ENCODE peak calls at places on chromosomes 1 and 21, in six cellular contexts. X is mesendoderm, T is body of pancreas, L is NCI-H748 treated with DMSO at 0.1 percent for 48 hours, N is smooth muscle cell of the brain vasculature, Y is KG1. I is an unnamed sample.

GRCh38 chr1:206464456-206464964 is 5.8 kb upstream of the IKBKE start:
- DNase-seq in X (no peak), T (no peak), L (no peak), N (no peak), Y (no peak), I (no peak)

GRCh38 chr1:117860906-117861610 is 68.4 kb downstream of the GDAP2 start:
- DNase-seq in X (no peak), T (no peak), L (no peak), N (no peak), Y (no peak), I (no peak)

GRCh38 chr1:200659269-200659668 is 10.4 kb downstream of the DDX59 start:
- DNase-seq in X (peak; percentile 97), T (no peak), L (no peak), N (no peak), Y (no peak), I (peak; percentile 43)

GRCh38 chr1:17236779-17237601 is 11.9 kb upstream of the PADI3 start:
- DNase-seq in X (peak; percentile 93), T (peak; percentile 90), L (peak; percentile 53), N (peak; percentile 73), Y (peak; percentile 91), I (peak; percentile 93)

GRCh38 chr1:28265577-28265976 is 6.3 kb downstream of the SESN2 start:
- DNase-seq in X (no peak), T (no peak), L (no peak), N (no peak), Y (no peak), I (peak; percentile 58)

GRCh38 chr1:178379807-178380206 is 117.0 kb downstream of the CLEC20A start:
- DNase-seq in X (peak; percentile 63), T (no peak), L (no peak), N (no peak), Y (no peak), I (peak; percentile 73)

GRCh38 chr1:240765732-240766363 is 153.9 kb upstream of the GREM2 start:
- DNase-seq in X (peak; percentile 76), T (no peak), L (no peak), N (no peak), Y (no peak), I (peak; percentile 4)

GRCh38 chr1:147243228-147243685 is 773 bp downstream of the CHD1L start:
- DNase-seq in X (peak; percentile 61), T (peak; percentile 35), L (peak; percentile 63), N (no peak), Y (peak; percentile 60), I (peak; percentile 61)

GRCh38 chr1:48741380-48741779 is 35.3 kb downstream of the BEND5 start:
- DNase-seq in X (no peak), T (no peak), L (no peak), N (peak; percentile 76), Y (no peak), I (no peak)

GRCh38 chr1:116299248-116299647 is 73.8 kb upstream of the ATP1A1 start:
- DNase-seq in X (no peak), T (no peak), L (no peak), N (no peak), Y (no peak), I (no peak)

GRCh38 chr1:74161494-74161893 is 36.5 kb downstream of the LRRIQ3 start:
- DNase-seq in X (no peak), T (no peak), L (no peak), N (no peak), Y (no peak), I (no peak)

GRCh38 chr1:86965827-86966182 is 51.4 kb downstream of the HS2ST1 start:
- DNase-seq in X (no peak), T (no peak), L (no peak), N (no peak), Y (no peak), I (no peak)

GRCh38 chr1:210536263-210536961 is 207.7 kb downstream of the HHAT start:
- DNase-seq in X (no peak), T (no peak), L (peak; percentile 84), N (peak; percentile 15), Y (no peak), I (peak; percentile 49)

GRCh38 chr1:175317795-175318194 is 125.2 kb upstream of the KIAA0040 start:
- DNase-seq in X (no peak), T (peak; percentile 66), L (no peak), N (no peak), Y (no peak), I (no peak)

GRCh38 chr1:230176871-230177411 is 109.9 kb downstream of the GALNT2 start:
- DNase-seq in X (no peak), T (peak; percentile 66), L (peak; percentile 62), N (no peak), Y (no peak), I (no peak)

GRCh38 chr1:201999625-202000238 is 10.7 kb upstream of the ELF3 start:
- DNase-seq in X (peak; percentile 81), T (peak; percentile 67), L (peak; percentile 46), N (no peak), Y (no peak), I (peak; percentile 76)

GRCh38 chr1:198679535-198680173 is 40.8 kb downstream of the PTPRC start:
- DNase-seq in X (no peak), T (no peak), L (no peak), N (no peak), Y (no peak), I (no peak)

GRCh38 chr1:33182452-33182851 is 609 bp upstream of the TRIM62 start:
- DNase-seq in X (peak; percentile 18), T (no peak), L (no peak), N (peak; percentile 40), Y (no peak), I (no peak)

GRCh38 chr1:67323087-67323486 is 15.4 kb downstream of the IL12RB2 start:
- DNase-seq in X (no peak), T (no peak), L (no peak), N (no peak), Y (no peak), I (no peak)

GRCh38 chr1:113429461-113430153 is 39.3 kb downstream of the MAGI3 start:
- DNase-seq in X (peak; percentile 17), T (no peak), L (no peak), N (no peak), Y (no peak), I (no peak)

GRCh38 chr1:153619171-153619570 is 3.0 kb upstream of the S100A14 start:
- DNase-seq in X (no peak), T (no peak), L (no peak), N (no peak), Y (no peak), I (no peak)

GRCh38 chr21:34870246-34870645 is 178.9 kb downstream of the RUNX1 start:
- DNase-seq in X (no peak), T (no peak), L (no peak), N (no peak), Y (no peak), I (peak; percentile 27)

GRCh38 chr1:8740034-8740449 is 77.4 kb downstream of the RERE start:
- DNase-seq in X (no peak), T (no peak), L (no peak), N (no peak), Y (no peak), I (no peak)

GRCh38 chr21:8991088-8991907 is 1530.1 kb upstream of the TPTE start:
- DNase-seq in X (no peak), T (no peak), L (no peak), N (no peak), Y (no peak), I (no peak)

GRCh38 chr1:147080013-147080661 is 92.1 kb downstream of the PRKAB2 start:
- DNase-seq in X (peak; percentile 52), T (no peak), L (no peak), N (no peak), Y (no peak), I (peak; percentile 61)

I was measured in ELF-1.